ENCODE peak calls at places on chromosomes 13 and 19, in nine cellular contexts. One of them, this sample, is unnamed.

GRCh38 chr13:36870050-36870692 is 49.9 kb downstream of the SMAD9 start:
- DNase-seq in pancreas: no peak
- DNase-seq in fibroblast of mammary gland: no peak
- DNase-seq in AG09309: no peak
- DNase-seq in GM12865: no peak
- DNase-seq in right lobe of liver: no peak
- DNase-seq in ascending aorta: no peak
- DNase-seq in CD8-positive, alpha-beta T cell: no peak
- DNase-seq in Peyer's patch: no peak
- DNase-seq in this sample: no peak

GRCh38 chr19:34667349-34668076 is 9.4 kb downstream of the SCGB2B2 start:
- DNase-seq in pancreas: no peak
- DNase-seq in fibroblast of mammary gland: peak
- DNase-seq in AG09309: no peak
- DNase-seq in GM12865: no peak
- DNase-seq in right lobe of liver: no peak
- DNase-seq in ascending aorta: no peak
- DNase-seq in CD8-positive, alpha-beta T cell: no peak
- DNase-seq in Peyer's patch: no peak
- DNase-seq in this sample: peak

GRCh38 chr13:45511310-45512147 is 46.8 kb downstream of the COG3 start:
- DNase-seq in pancreas: no peak
- DNase-seq in fibroblast of mammary gland: peak
- DNase-seq in AG09309: no peak
- DNase-seq in GM12865: peak
- DNase-seq in right lobe of liver: no peak
- DNase-seq in ascending aorta: no peak
- DNase-seq in CD8-positive, alpha-beta T cell: peak
- DNase-seq in Peyer's patch: no peak
- DNase-seq in this sample: peak

GRCh38 chr19:51808333-51808986 is 13.5 kb downstream of the FPR3 start:
- DNase-seq in pancreas: no peak
- DNase-seq in fibroblast of mammary gland: peak
- DNase-seq in AG09309: peak
- DNase-seq in GM12865: no peak
- DNase-seq in right lobe of liver: no peak
- DNase-seq in ascending aorta: no peak
- DNase-seq in CD8-positive, alpha-beta T cell: no peak
- DNase-seq in Peyer's patch: no peak
- DNase-seq in this sample: peak

GRCh38 chr19:57025491-57025890 is 94.3 kb upstream of the USP29 start:
- DNase-seq in pancreas: no peak
- DNase-seq in fibroblast of mammary gland: no peak
- DNase-seq in AG09309: no peak
- DNase-seq in GM12865: no peak
- DNase-seq in right lobe of liver: no peak
- DNase-seq in ascending aorta: no peak
- DNase-seq in CD8-positive, alpha-beta T cell: no peak
- DNase-seq in Peyer's patch: no peak
- DNase-seq in this sample: no peak

GRCh38 chr13:76668141-76668540 is 218.1 kb downstream of the KCTD12 start:
- DNase-seq in pancreas: no peak
- DNase-seq in fibroblast of mammary gland: no peak
- DNase-seq in AG09309: no peak
- DNase-seq in GM12865: no peak
- DNase-seq in right lobe of liver: no peak
- DNase-seq in ascending aorta: no peak
- DNase-seq in CD8-positive, alpha-beta T cell: no peak
- DNase-seq in Peyer's patch: no peak
- DNase-seq in this sample: no peak

GRCh38 chr19:56350416-56351045 is 35.9 kb upstream of the ZSCAN5A start:
- DNase-seq in pancreas: peak
- DNase-seq in fibroblast of mammary gland: peak
- DNase-seq in AG09309: peak
- DNase-seq in GM12865: peak
- DNase-seq in right lobe of liver: no peak
- DNase-seq in ascending aorta: no peak
- DNase-seq in CD8-positive, alpha-beta T cell: peak
- DNase-seq in Peyer's patch: peak
- DNase-seq in this sample: peak

GRCh38 chr13:32947886-32948285 is 68.3 kb upstream of the KL start:
- DNase-seq in pancreas: no peak
- DNase-seq in fibroblast of mammary gland: no peak
- DNase-seq in AG09309: no peak
- DNase-seq in GM12865: no peak
- DNase-seq in right lobe of liver: no peak
- DNase-seq in ascending aorta: no peak
- DNase-seq in CD8-positive, alpha-beta T cell: no peak
- DNase-seq in Peyer's patch: no peak
- DNase-seq in this sample: no peak

GRCh38 chr19:16394111-16394510 is 69.5 kb downstream of the KLF2 start:
- DNase-seq in pancreas: no peak
- DNase-seq in fibroblast of mammary gland: no peak
- DNase-seq in AG09309: no peak
- DNase-seq in GM12865: no peak
- DNase-seq in right lobe of liver: no peak
- DNase-seq in ascending aorta: no peak
- DNase-seq in CD8-positive, alpha-beta T cell: no peak
- DNase-seq in Peyer's patch: no peak
- DNase-seq in this sample: no peak

GRCh38 chr13:28355822-28356371 is 139.0 kb downstream of the FLT1 start:
- DNase-seq in pancreas: no peak
- DNase-seq in fibroblast of mammary gland: peak
- DNase-seq in AG09309: peak
- DNase-seq in GM12865: no peak
- DNase-seq in right lobe of liver: no peak
- DNase-seq in ascending aorta: no peak
- DNase-seq in CD8-positive, alpha-beta T cell: peak
- DNase-seq in Peyer's patch: no peak
- DNase-seq in this sample: peak

GRCh38 chr13:57673197-57673596 is 41.7 kb downstream of the PCDH17 start:
- DNase-seq in pancreas: no peak
- DNase-seq in fibroblast of mammary gland: no peak
- DNase-seq in AG09309: no peak
- DNase-seq in GM12865: no peak
- DNase-seq in right lobe of liver: no peak
- DNase-seq in ascending aorta: no peak
- DNase-seq in CD8-positive, alpha-beta T cell: no peak
- DNase-seq in Peyer's patch: no peak
- DNase-seq in this sample: no peak

DNA sequence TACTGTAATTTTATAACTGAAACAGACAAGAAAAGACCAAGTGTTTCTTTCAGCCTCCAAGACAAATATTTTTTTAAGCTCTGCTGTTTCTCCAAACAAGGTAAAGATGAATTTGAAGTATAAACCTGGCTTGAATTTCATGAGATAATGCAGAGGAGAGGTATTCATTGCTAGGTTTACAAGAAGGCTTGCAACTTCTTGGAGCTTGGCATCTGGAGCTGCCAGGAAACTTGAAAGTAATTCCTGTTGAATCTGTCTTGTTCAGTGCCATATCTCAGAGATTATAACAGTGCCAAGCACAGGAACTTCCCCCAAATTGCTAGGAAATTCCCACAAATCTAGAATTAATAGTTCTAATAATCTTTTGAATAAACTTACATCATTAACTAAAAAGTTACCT is 70.9 kb downstream of the CDK8 start:
- DNase-seq in pancreas: no peak
- DNase-seq in fibroblast of mammary gland: no peak
- DNase-seq in AG09309: no peak
- DNase-seq in GM12865: no peak
- DNase-seq in right lobe of liver: no peak
- DNase-seq in ascending aorta: no peak
- DNase-seq in CD8-positive, alpha-beta T cell: no peak
- DNase-seq in Peyer's patch: no peak
- DNase-seq in this sample: peak
- TF ChIP-seq CTCF in pancreas: no peak
- TF ChIP-seq CTCF in fibroblast of mammary gland: no peak
- TF ChIP-seq CTCF in AG09309: no peak
- TF ChIP-seq CTCF in GM12865: no peak
- TF ChIP-seq CTCF in right lobe of liver: no peak
- TF ChIP-seq CTCF in ascending aorta: no peak
- TF ChIP-seq CTCF in CD8-positive, alpha-beta T cell: no peak
- TF ChIP-seq CTCF in Peyer's patch: no peak
- TF ChIP-seq CTCF in this sample: no peak

GRCh38 chr19:29672319-29672932 is 7.2 kb downstream of the PLEKHF1 start:
- DNase-seq in pancreas: no peak
- DNase-seq in fibroblast of mammary gland: no peak
- DNase-seq in AG09309: no peak
- DNase-seq in GM12865: no peak
- DNase-seq in right lobe of liver: peak
- DNase-seq in ascending aorta: no peak
- DNase-seq in CD8-positive, alpha-beta T cell: no peak
- DNase-seq in Peyer's patch: peak
- DNase-seq in this sample: no peak
- H3K4me3 ChIP-seq in pancreas: no peak
- H3K4me3 ChIP-seq in fibroblast of mammary gland: no peak
- H3K4me3 ChIP-seq in AG09309: no peak
- H3K4me3 ChIP-seq in GM12865: peak
- H3K4me3 ChIP-seq in right lobe of liver: no peak
- H3K4me3 ChIP-seq in ascending aorta: no peak
- H3K4me3 ChIP-seq in CD8-positive, alpha-beta T cell: peak
- H3K4me3 ChIP-seq in Peyer's patch: peak
- H3K4me3 ChIP-seq in this sample: no peak

GRCh38 chr13:109673477-109673876 is 112.9 kb downstream of the IRS2 start:
- DNase-seq in pancreas: no peak
- DNase-seq in fibroblast of mammary gland: peak
- DNase-seq in AG09309: no peak
- DNase-seq in GM12865: no peak
- DNase-seq in right lobe of liver: no peak
- DNase-seq in ascending aorta: no peak
- DNase-seq in CD8-positive, alpha-beta T cell: no peak
- DNase-seq in Peyer's patch: no peak
- DNase-seq in this sample: peak

GRCh38 chr13:109672545-109672944 is 113.8 kb downstream of the IRS2 start:
- DNase-seq in pancreas: no peak
- DNase-seq in fibroblast of mammary gland: no peak
- DNase-seq in AG09309: no peak
- DNase-seq in GM12865: no peak
- DNase-seq in right lobe of liver: no peak
- DNase-seq in ascending aorta: no peak
- DNase-seq in CD8-positive, alpha-beta T cell: no peak
- DNase-seq in Peyer's patch: no peak
- DNase-seq in this sample: peak

GRCh38 chr13:109670776-109671175 is 115.6 kb downstream of the IRS2 start:
- DNase-seq in pancreas: no peak
- DNase-seq in fibroblast of mammary gland: no peak
- DNase-seq in AG09309: no peak
- DNase-seq in GM12865: no peak
- DNase-seq in right lobe of liver: no peak
- DNase-seq in ascending aorta: no peak
- DNase-seq in CD8-positive, alpha-beta T cell: no peak
- DNase-seq in Peyer's patch: no peak
- DNase-seq in this sample: no peak

GRCh38 chr13:109669956-109670355 is 116.4 kb downstream of the IRS2 start:
- DNase-seq in pancreas: no peak
- DNase-seq in fibroblast of mammary gland: no peak
- DNase-seq in AG09309: no peak
- DNase-seq in GM12865: no peak
- DNase-seq in right lobe of liver: no peak
- DNase-seq in ascending aorta: no peak
- DNase-seq in CD8-positive, alpha-beta T cell: no peak
- DNase-seq in Peyer's patch: no peak
- DNase-seq in this sample: no peak

DNA sequence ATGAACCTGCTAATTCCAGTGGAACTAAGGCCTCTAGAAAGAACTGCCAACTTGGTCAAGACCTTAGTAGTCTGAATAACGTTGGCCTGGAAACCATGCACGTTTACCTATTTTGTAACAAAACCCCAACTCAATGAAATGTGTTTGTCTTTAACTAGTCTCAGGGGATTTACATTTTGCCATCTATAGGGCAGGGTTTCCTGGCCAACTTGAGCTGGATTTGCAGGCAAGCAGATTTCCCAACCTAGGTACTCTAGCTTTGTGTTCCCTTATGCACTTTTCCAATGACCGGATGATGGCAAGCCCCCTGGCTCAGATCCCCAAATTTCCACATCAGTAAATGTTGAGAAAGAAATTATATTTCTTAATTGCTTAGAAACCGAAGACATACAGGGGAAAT is 114.5 kb downstream of the IRS2 start:
- DNase-seq in pancreas: no peak
- DNase-seq in fibroblast of mammary gland: no peak
- DNase-seq in AG09309: no peak
- DNase-seq in GM12865: no peak
- DNase-seq in right lobe of liver: no peak
- DNase-seq in ascending aorta: no peak
- DNase-seq in CD8-positive, alpha-beta T cell: no peak
- DNase-seq in Peyer's patch: no peak
- DNase-seq in this sample: no peak
- TF ChIP-seq CTCF in pancreas: no peak
- TF ChIP-seq CTCF in fibroblast of mammary gland: no peak
- TF ChIP-seq CTCF in AG09309: no peak
- TF ChIP-seq CTCF in GM12865: no peak
- TF ChIP-seq CTCF in right lobe of liver: no peak
- TF ChIP-seq CTCF in ascending aorta: no peak
- TF ChIP-seq CTCF in CD8-positive, alpha-beta T cell: no peak
- TF ChIP-seq CTCF in Peyer's patch: no peak
- TF ChIP-seq CTCF in this sample: no peak

GRCh38 chr13:19959141-19959830 is 759 bp downstream of the ZMYM2 start:
- DNase-seq in pancreas: peak
- DNase-seq in fibroblast of mammary gland: peak
- DNase-seq in AG09309: no peak
- DNase-seq in GM12865: peak
- DNase-seq in right lobe of liver: peak
- DNase-seq in ascending aorta: no peak
- DNase-seq in CD8-positive, alpha-beta T cell: peak
- DNase-seq in Peyer's patch: peak
- DNase-seq in this sample: peak

GRCh38 chr13:19959831-19960672 is 1.5 kb downstream of the ZMYM2 start:
- DNase-seq in pancreas: peak
- DNase-seq in fibroblast of mammary gland: peak
- DNase-seq in AG09309: peak
- DNase-seq in GM12865: peak
- DNase-seq in right lobe of liver: peak
- DNase-seq in ascending aorta: peak
- DNase-seq in CD8-positive, alpha-beta T cell: peak
- DNase-seq in Peyer's patch: peak
- DNase-seq in this sample: peak

GRCh38 chr13:19961924-19962323 is 3.4 kb downstream of the ZMYM2 start:
- DNase-seq in pancreas: no peak
- DNase-seq in fibroblast of mammary gland: peak
- DNase-seq in AG09309: no peak
- DNase-seq in GM12865: no peak
- DNase-seq in right lobe of liver: no peak
- DNase-seq in ascending aorta: no peak
- DNase-seq in CD8-positive, alpha-beta T cell: no peak
- DNase-seq in Peyer's patch: no peak
- DNase-seq in this sample: no peak

GRCh38 chr13:19961484-19961883 is 3.0 kb downstream of the ZMYM2 start:
- DNase-seq in pancreas: no peak
- DNase-seq in fibroblast of mammary gland: no peak
- DNase-seq in AG09309: no peak
- DNase-seq in GM12865: no peak
- DNase-seq in right lobe of liver: no peak
- DNase-seq in ascending aorta: no peak
- DNase-seq in CD8-positive, alpha-beta T cell: no peak
- DNase-seq in Peyer's patch: no peak
- DNase-seq in this sample: no peak

DNA sequence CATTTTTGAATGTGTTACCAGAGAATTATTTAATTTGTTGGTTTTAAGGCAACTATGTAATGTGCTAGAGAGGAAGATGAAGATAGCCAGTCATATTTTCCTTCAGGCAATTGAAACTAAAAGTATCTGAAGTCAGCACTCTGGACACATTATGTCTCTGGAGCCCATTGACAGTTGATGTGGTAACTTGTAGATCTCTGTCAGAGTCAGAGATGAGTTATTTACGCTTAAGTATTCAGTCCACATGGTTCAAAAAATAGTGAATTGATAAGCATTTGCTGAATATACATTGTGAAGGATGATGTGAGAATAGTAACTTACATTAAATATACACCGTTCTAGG is 2.1 kb downstream of the ZMYM2 start:
- DNase-seq in pancreas: no peak
- DNase-seq in fibroblast of mammary gland: no peak
- DNase-seq in AG09309: no peak
- DNase-seq in GM12865: peak
- DNase-seq in right lobe of liver: no peak
- DNase-seq in ascending aorta: no peak
- DNase-seq in CD8-positive, alpha-beta T cell: no peak
- DNase-seq in Peyer's patch: no peak
- DNase-seq in this sample: peak
- H3K4me3 ChIP-seq in pancreas: peak
- H3K4me3 ChIP-seq in fibroblast of mammary gland: peak
- H3K4me3 ChIP-seq in AG09309: peak
- H3K4me3 ChIP-seq in GM12865: peak
- H3K4me3 ChIP-seq in right lobe of liver: no peak
- H3K4me3 ChIP-seq in ascending aorta: peak
- H3K4me3 ChIP-seq in CD8-positive, alpha-beta T cell: peak
- H3K4me3 ChIP-seq in Peyer's patch: peak
- H3K4me3 ChIP-seq in this sample: peak

This sample was measured in choroid plexus epithelial cell.